ENCODE peak calls at places on chromosome 4, in seven cellular contexts. D is HEK293T; T is GM19239; I is germinal center; S is CD4-positive, alpha-beta T cell; V is NCI-H1092; Z is T follicular helper cell. H is an unnamed sample.

GRCh38 chr4:152456609-152457008 is 79.3 kb downstream of the FBXW7 start:
- DNase-seq in D (no peak), T (no peak), I (no peak), S (no peak), V (no peak), Z (no peak), H (no peak)

GRCh38 chr4:833156-833555 is 7.2 kb upstream of the CPLX1 start:
- DNase-seq in D (no peak), T (no peak), I (no peak), S (no peak), V (no peak), Z (no peak), H (no peak)

GRCh38 chr4:56870927-56871326 is 36.8 kb upstream of the REST start:
- DNase-seq in D (no peak), T (no peak), I (no peak), S (no peak), V (peak), Z (no peak), H (no peak)

GRCh38 chr4:184417802-184418511 is 56.4 kb downstream of the IRF2 start:
- DNase-seq in D (no peak), T (no peak), I (no peak), S (no peak), V (no peak), Z (no peak), H (no peak)

GRCh38 chr4:145480257-145480656 is 1.4 kb upstream of the SMAD1 start:
- DNase-seq in D (no peak), T (no peak), I (no peak), S (no peak), V (no peak), Z (no peak), H (no peak)

GRCh38 chr4:103424853-103425252 is 226.7 kb upstream of the CENPE start:
- DNase-seq in D (no peak), T (no peak), I (no peak), S (no peak), V (no peak), Z (no peak), H (no peak)

GRCh38 chr4:170374770-170375169 is 285.0 kb upstream of the AADAT start:
- DNase-seq in D (peak), T (peak), I (peak), S (no peak), V (no peak), Z (no peak), H (peak)

GRCh38 chr4:26330186-26330787 is 9.5 kb downstream of the RBPJ start:
- DNase-seq in D (peak), T (no peak), I (peak), S (no peak), V (peak), Z (no peak), H (no peak)

GRCh38 chr4:2446656-2447564 is 22.0 kb upstream of the RNF4 start:
- DNase-seq in D (no peak), T (no peak), I (no peak), S (no peak), V (no peak), Z (no peak), H (no peak)

GRCh38 chr4:155972098-155972497 is 18.4 kb upstream of the CTSO start:
- DNase-seq in D (peak), T (no peak), I (no peak), S (no peak), V (no peak), Z (no peak), H (no peak)

GRCh38 chr4:157040380-157040779 is 35.6 kb upstream of the GLRB start:
- DNase-seq in D (no peak), T (no peak), I (no peak), S (no peak), V (no peak), Z (no peak), H (no peak)

H was measured in GM12864.